ENCODE peak calls at places on chromosomes 13 and 19, in seven cellular contexts. C, N, W, O, D, U and J are unnamed samples.

GRCh38 chr13:106036870-106037269 is 498.6 kb downstream of the EFNB2 start:
- DNase-seq in U (no peak), N (no peak), O (no peak), W (peak), C (no peak), D (no peak), J (no peak)

GRCh38 chr19:4518345-4519171 is at the start of gene PLIN4:
- DNase-seq in N (no peak), W (no peak), C (peak), O (no peak), D (no peak), U (no peak), J (no peak)

GRCh38 chr19:35030257-35031071 is at the start of gene SCN1B:
- DNase-seq in O (peak), N (peak), U (no peak), D (no peak), W (peak), C (no peak), J (no peak)

GRCh38 chr13:43558942-43559341 is 227.8 kb downstream of the ENOX1 start:
- DNase-seq in U (no peak), D (no peak), O (no peak), C (no peak), N (no peak), W (no peak), J (no peak)

GRCh38 chr19:46218160-46218559 is 11.4 kb upstream of the IGFL1 start:
- DNase-seq in U (no peak), N (peak), C (no peak), D (no peak), W (peak), O (peak), J (no peak)

GRCh38 chr19:23263396-23263795 is 13.2 kb upstream of the ZNF724 start:
- DNase-seq in D (no peak), U (no peak), N (no peak), W (no peak), O (no peak), C (no peak), J (no peak)

GRCh38 chr19:21335721-21336120 is 6.5 kb upstream of the ZNF708 start:
- DNase-seq in O (no peak), W (no peak), D (no peak), U (no peak), C (no peak), N (no peak), J (no peak)

GRCh38 chr19:17847538-17848366 is at the start of gene JAK3:
- DNase-seq in D (no peak), O (peak), N (peak), C (peak), W (peak), U (peak), J (peak)

GRCh38 chr19:45779231-45780145 is 2.8 kb downstream of the DMPK start:
- DNase-seq in W (peak), U (peak), N (peak), O (peak), D (no peak), C (no peak), J (peak)

GRCh38 chr19:48739835-48740704 is at the start of gene RASIP1:
- DNase-seq in N (no peak), O (no peak), U (no peak), C (no peak), D (no peak), W (no peak), J (no peak)

GRCh38 chr19:34366670-34367423 is 1.9 kb downstream of the GPI start:
- DNase-seq in O (no peak), D (no peak), W (no peak), U (no peak), C (peak), N (no peak), J (no peak)

GRCh38 chr19:31675187-31675913 is 326.1 kb upstream of the TSHZ3 start:
- DNase-seq in U (no peak), O (no peak), C (no peak), N (no peak), W (no peak), D (no peak), J (no peak)

GRCh38 chr19:2883686-2884439 is 16.7 kb downstream of the ZNF556 start:
- DNase-seq in D (no peak), U (no peak), N (no peak), C (no peak), O (no peak), W (no peak), J (no peak)